ENCODE peak calls at places on chromosomes 5 and 9, in four cellular contexts. G is HepG2, U is HCT116, X is prostate gland. I is an unnamed sample.

GRCh38 chr5:35369965-35370790 is 139.9 kb upstream of the PRLR start:
- DNase-seq in G (no peak), U (no peak), X (no peak), I (no peak)

GRCh38 chr5:149060325-149060724 is 2.5 kb downstream of the SH3TC2 start:
- DNase-seq in G (peak), U (no peak), X (no peak), I (no peak)

GRCh38 chr9:77183581-77183980 is 6.2 kb downstream of the VPS13A start:
- DNase-seq in G (no peak), U (no peak), X (no peak), I (no peak)

GRCh38 chr5:35151151-35151920 is 79.0 kb downstream of the PRLR start:
- DNase-seq in G (no peak), U (no peak), X (no peak), I (no peak)

GRCh38 chr9:97873410-97873809 is 20.4 kb downstream of the FOXE1 start:
- DNase-seq in G (no peak), U (no peak), X (no peak), I (no peak)

GRCh38 chr9:135329571-135330306 is 149.8 kb upstream of the PPP1R26 start:
- DNase-seq in G (no peak), U (no peak), X (no peak), I (no peak)

GRCh38 chr9:97478301-97478981 is 23.0 kb upstream of the TMOD1 start:
- DNase-seq in G (peak), U (no peak), X (no peak), I (no peak)

GRCh38 chr5:100779669-100780375 is 123.3 kb downstream of the ST8SIA4 start:
- DNase-seq in G (no peak), U (no peak), X (no peak), I (peak)

GRCh38 chr9:117414906-117415583 is at the start of gene ASTN2:
- DNase-seq in G (no peak), U (no peak), X (peak), I (no peak)

GRCh38 chr9:108786756-108787663 is 68.8 kb downstream of the ACTL7B start:
- DNase-seq in G (no peak), U (peak), X (peak), I (no peak)

GRCh38 chr5:1105350-1106265 is 6.3 kb downstream of the SLC12A7 start:
- DNase-seq in G (peak), U (no peak), X (no peak), I (peak)

GRCh38 chr5:149638546-149639241 is 57.4 kb downstream of the ARHGEF37 start:
- DNase-seq in G (no peak), U (no peak), X (no peak), I (no peak)

GRCh38 chr5:97494465-97494864 is 311.4 kb upstream of the RIOK2 start:
- DNase-seq in G (no peak), U (no peak), X (no peak), I (no peak)

GRCh38 chr9:87497604-87498045 is at the start of gene DAPK1:
- DNase-seq in G (peak), U (peak), X (peak), I (no peak)

GRCh38 chr9:91560301-91560700 is 136.7 kb upstream of the NFIL3 start:
- DNase-seq in G (no peak), U (no peak), X (no peak), I (no peak)

GRCh38 chr9:127897194-127897692 is 2.2 kb downstream of the ST6GALNAC6 start:
- DNase-seq in G (peak), U (no peak), X (no peak), I (no peak)

GRCh38 chr9:127336708-127337352 is 60.1 kb upstream of the SLC2A8 start:
- DNase-seq in G (peak), U (peak), X (peak), I (no peak)

GRCh38 chr5:104643320-104643719 is 1080.7 kb upstream of the NUDT12 start:
- DNase-seq in G (no peak), U (no peak), X (no peak), I (no peak)

GRCh38 chr9:136095028-136095494 is at the start of gene NACC2:
- DNase-seq in G (no peak), U (no peak), X (peak), I (no peak)

GRCh38 chr9:110623462-110624025 is 44.0 kb upstream of the SVEP1 start:
- DNase-seq in G (peak), U (peak), X (peak), I (peak)

GRCh38 chr5:343461-344401 is 22.2 kb downstream of the AHRR start:
- DNase-seq in G (peak), U (peak), X (peak), I (peak)

GRCh38 chr9:136361047-136361756 is 2.3 kb downstream of the DNLZ start:
- DNase-seq in G (no peak), U (no peak), X (no peak), I (no peak)

GRCh38 chr9:10525972-10526371 is 86.8 kb downstream of the PTPRD start:
- DNase-seq in G (no peak), U (no peak), X (no peak), I (no peak)
- TF ChIP-seq CTCF in G (no peak), U (no peak), X (no peak), I (no peak)

DNA sequence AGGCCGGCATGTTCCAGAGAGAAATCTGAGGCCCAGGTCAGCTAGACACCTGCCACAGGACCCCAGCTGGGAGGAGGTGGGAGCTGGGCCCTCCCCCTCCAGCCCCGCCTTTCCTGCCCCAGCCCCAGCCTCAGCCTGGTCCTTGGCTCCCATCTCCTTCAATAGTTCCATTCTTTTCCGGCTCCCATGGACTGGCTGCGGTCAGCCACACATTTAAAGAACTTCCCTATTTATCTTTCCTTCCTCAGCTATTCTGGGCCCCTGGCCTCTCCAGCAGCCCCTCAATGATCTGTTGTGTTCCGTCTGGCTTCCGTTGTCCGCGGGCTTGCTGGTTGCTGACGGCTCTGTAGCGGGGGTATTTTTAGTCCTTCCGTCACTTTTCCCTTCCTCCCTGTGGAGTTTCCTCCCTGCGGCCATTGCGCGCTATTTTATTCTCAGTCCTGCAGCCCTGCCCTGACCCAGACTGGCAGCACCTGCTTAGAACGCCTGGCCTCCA is 73.8 kb downstream of the AMBP start:
- DNase-seq in G (no peak), U (no peak), X (no peak), I (no peak)
- H3K4me3 ChIP-seq in G (no peak), U (no peak), X (no peak), I (no peak)

GRCh38 chr5:111583761-111584203 is 71.4 kb upstream of the STARD4 start:
- DNase-seq in G (no peak), U (no peak), X (no peak), I (no peak)
- TF ChIP-seq POLR2AphosphoS5 in G (no peak), U (no peak), X (no peak), I (no peak)

GRCh38 chr5:42828661-42829060 is 17.0 kb upstream of the SELENOP start:
- DNase-seq in G (no peak), U (no peak), X (no peak), I (no peak)

GRCh38 chr5:42822558-42822957 is 10.9 kb upstream of the SELENOP start:
- DNase-seq in G (no peak), U (no peak), X (no peak), I (no peak)

GRCh38 chr5:42825422-42826148 is 13.9 kb upstream of the SELENOP start:
- DNase-seq in G (peak), U (no peak), X (no peak), I (no peak)

GRCh38 chr5:42826757-42827156 is 15.1 kb upstream of the SELENOP start:
- DNase-seq in G (no peak), U (no peak), X (no peak), I (no peak)

GRCh38 chr5:42824347-42824976 is 12.8 kb upstream of the SELENOP start:
- DNase-seq in G (peak), U (no peak), X (no peak), I (no peak)
- TF ChIP-seq CTCF in G (no peak), U (no peak), X (no peak), I (no peak)